ENCODE peak calls at places on chromosomes 16 and 17, in four cellular contexts. Q is fibroblast of lung, I is HCT116, X is mammary epithelial cell. O is an unnamed sample.

GRCh38 chr16:19912445-19913305 is 28.0 kb upstream of the GPRC5B start:
- DNase-seq in Q (peak), I (peak), X (peak), O (peak)

GRCh38 chr16:90077240-90077756 is at the start of gene PRDM7:
- DNase-seq in Q (peak), I (peak), X (peak), O (peak)

GRCh38 chr17:50645748-50646682 is 11.3 kb downstream of the ABCC3 start:
- DNase-seq in Q (no peak), I (no peak), X (no peak), O (no peak)

GRCh38 chr16:1193143-1193824 is 31.8 kb downstream of the TPSG1 start:
- DNase-seq in Q (no peak), I (peak), X (no peak), O (no peak)

GRCh38 chr17:82905130-82905529 is 65.3 kb upstream of the ZNF750 start:
- DNase-seq in Q (no peak), I (no peak), X (no peak), O (no peak)

GRCh38 chr16:86502856-86503748 is 7.2 kb upstream of the FOXF1 start:
- DNase-seq in Q (peak), I (no peak), X (no peak), O (no peak)

GRCh38 chr16:27706803-27707685 is 157.1 kb downstream of the KATNIP start:
- DNase-seq in Q (no peak), I (no peak), X (no peak), O (no peak)

GRCh38 chr17:81002409-81003361 is 11.0 kb downstream of the CHMP6 start:
- DNase-seq in Q (peak), I (no peak), X (peak), O (peak)

GRCh38 chr17:2455956-2456355 is 55.1 kb upstream of the MNT start:
- DNase-seq in Q (no peak), I (no peak), X (no peak), O (no peak)

GRCh38 chr16:68369697-68370096 is 58.9 kb downstream of the PRMT7 start:
- DNase-seq in Q (no peak), I (no peak), X (no peak), O (no peak)

GRCh38 chr16:47848481-47849109 is 307.2 kb downstream of the ABCC12 start:
- DNase-seq in Q (peak), I (no peak), X (peak), O (peak)

GRCh38 chr16:50247906-50248608 is 18.3 kb upstream of the ADCY7 start:
- DNase-seq in Q (no peak), I (no peak), X (no peak), O (no peak)

GRCh38 chr17:50283246-50283645 is 9.0 kb downstream of the TMEM92 start:
- DNase-seq in Q (no peak), I (no peak), X (no peak), O (no peak)

GRCh38 chr16:51682905-51683304 is 531.8 kb upstream of the SALL1 start:
- DNase-seq in Q (no peak), I (no peak), X (no peak), O (no peak)

GRCh38 chr17:35297666-35298065 is 54.8 kb downstream of the SLFN5 start:
- DNase-seq in Q (no peak), I (no peak), X (no peak), O (no peak)

GRCh38 chr17:7842950-7843535 is 9.0 kb downstream of the KDM6B start:
- DNase-seq in Q (peak), I (no peak), X (no peak), O (peak)

GRCh38 chr17:40901981-40902862 is 17.2 kb upstream of the KRT20 start:
- DNase-seq in Q (peak), I (peak), X (peak), O (no peak)

GRCh38 chr17:57914274-57915147 is 40.7 kb downstream of the CUEDC1 start:
- DNase-seq in Q (no peak), I (no peak), X (no peak), O (no peak)

GRCh38 chr17:39538875-39539274 is 68.8 kb downstream of the NEUROD2 start:
- DNase-seq in Q (no peak), I (no peak), X (no peak), O (peak)

GRCh38 chr16:16067127-16067526 is 117.7 kb downstream of the ABCC1 start:
- DNase-seq in Q (peak), I (no peak), X (no peak), O (peak)

GRCh38 chr17:46978489-46979022 is 497 bp downstream of the RPRML start:
- DNase-seq in Q (no peak), I (no peak), X (no peak), O (no peak)

GRCh38 chr16:11224096-11224893 is 31.7 kb downstream of the SOCS1 start:
- DNase-seq in Q (no peak), I (no peak), X (no peak), O (no peak)

GRCh38 chr17:30352247-30352814 is 18.5 kb upstream of the TMIGD1 start:
- DNase-seq in Q (no peak), I (no peak), X (no peak), O (no peak)

GRCh38 chr17:78619334-78619733 is 42.1 kb upstream of the DNAH17 start:
- DNase-seq in Q (no peak), I (no peak), X (no peak), O (no peak)

GRCh38 chr17:10879110-10879509 is 41.2 kb upstream of the PIRT start:
- DNase-seq in Q (no peak), I (no peak), X (no peak), O (no peak)

GRCh38 chr17:29019475-29020181 is 13.8 kb upstream of the SEZ6 start:
- DNase-seq in Q (no peak), I (no peak), X (no peak), O (no peak)
- TF ChIP-seq EZH2 in Q (peak), I (no peak), X (no peak), O (peak)

GRCh38 chr17:79842136-79842655 is 3.0 kb upstream of the CBX4 start:
- DNase-seq in Q (no peak), I (no peak), X (no peak), O (no peak)
- TF ChIP-seq EZH2 in Q (no peak), I (no peak), X (peak), O (no peak)

GRCh38 chr17:42329025-42329976 is 41.0 kb downstream of the STAT5A start:
- DNase-seq in Q (peak), I (no peak), X (peak), O (peak)
- TF ChIP-seq EZH2 in Q (no peak), I (no peak), X (no peak), O (no peak)

GRCh38 chr17:61400786-61401279 is 1.2 kb downstream of the TBX2 start:
- DNase-seq in Q (peak), I (no peak), X (no peak), O (peak)
- TF ChIP-seq EZH2 in Q (no peak), I (no peak), X (no peak), O (peak)

GRCh38 chr16:84819644-84820304 is at the start of gene CRISPLD2:
- DNase-seq in Q (peak), I (peak), X (peak), O (peak)
- TF ChIP-seq EZH2 in Q (no peak), I (no peak), X (no peak), O (no peak)

O was measured in astrocyte.